ENCODE peak calls at places on chromosomes 13 and 19, in four cellular contexts. One of them, this sample, is unnamed.

GRCh38 chr19:49272204-49272603 is 52.8 kb downstream of the SLC6A16 start:
- DNase-seq in breast epithelium: no peak
- DNase-seq in astrocyte of the spinal cord: peak; percentile 50
- DNase-seq in upper lobe of right lung: no peak
- DNase-seq in this sample: peak; percentile 40

GRCh38 chr19:58364127-58364526 is 1.6 kb upstream of the ZNF497 start:
- DNase-seq in breast epithelium: no peak
- DNase-seq in astrocyte of the spinal cord: no peak
- DNase-seq in upper lobe of right lung: no peak
- DNase-seq in this sample: no peak

GRCh38 chr13:36046672-36047071 is 84.5 kb downstream of the DCLK1 start:
- DNase-seq in breast epithelium: no peak
- DNase-seq in astrocyte of the spinal cord: no peak
- DNase-seq in upper lobe of right lung: no peak
- DNase-seq in this sample: no peak

GRCh38 chr13:107867701-107868661 is 347.4 kb downstream of the LIG4 start:
- DNase-seq in breast epithelium: no peak
- DNase-seq in astrocyte of the spinal cord: peak; percentile 52
- DNase-seq in upper lobe of right lung: peak; percentile 74
- DNase-seq in this sample: peak; percentile 36

GRCh38 chr19:49042177-49042576 is 1.5 kb upstream of the CGB5 start:
- DNase-seq in breast epithelium: no peak
- DNase-seq in astrocyte of the spinal cord: no peak
- DNase-seq in upper lobe of right lung: no peak
- DNase-seq in this sample: peak; percentile 47

GRCh38 chr13:75263741-75264407 is 218.1 kb downstream of the TBC1D4 start:
- DNase-seq in breast epithelium: no peak
- DNase-seq in astrocyte of the spinal cord: peak; percentile 72
- DNase-seq in upper lobe of right lung: no peak
- DNase-seq in this sample: no peak

GRCh38 chr19:40771101-40771539 is 4.2 kb upstream of the MIA start:
- DNase-seq in breast epithelium: no peak
- DNase-seq in astrocyte of the spinal cord: no peak
- DNase-seq in upper lobe of right lung: no peak
- DNase-seq in this sample: no peak

GRCh38 chr19:40143612-40144011 is 47.6 kb upstream of the MAP3K10 start:
- DNase-seq in breast epithelium: no peak
- DNase-seq in astrocyte of the spinal cord: no peak
- DNase-seq in upper lobe of right lung: no peak
- DNase-seq in this sample: no peak

GRCh38 chr19:13015361-13016231 is 20.3 kb downstream of the NFIX start:
- DNase-seq in breast epithelium: no peak
- DNase-seq in astrocyte of the spinal cord: no peak
- DNase-seq in upper lobe of right lung: no peak
- DNase-seq in this sample: no peak

GRCh38 chr19:27822336-27822735 is 1390.6 kb downstream of the UQCRFS1 start:
- DNase-seq in breast epithelium: no peak
- DNase-seq in astrocyte of the spinal cord: no peak
- DNase-seq in upper lobe of right lung: no peak
- DNase-seq in this sample: no peak

GRCh38 chr13:102846261-102847015 is 606 bp downstream of the ERCC5 start:
- DNase-seq in breast epithelium: no peak
- DNase-seq in astrocyte of the spinal cord: peak; percentile 39
- DNase-seq in upper lobe of right lung: peak; percentile 72
- DNase-seq in this sample: peak; percentile 39

GRCh38 chr19:40284501-40285352 is at the start of gene AKT2:
- DNase-seq in breast epithelium: no peak
- DNase-seq in astrocyte of the spinal cord: peak; percentile 82
- DNase-seq in upper lobe of right lung: no peak
- DNase-seq in this sample: peak; percentile 3

GRCh38 chr19:13020002-13020414 is 24.7 kb downstream of the NFIX start:
- DNase-seq in breast epithelium: no peak
- DNase-seq in astrocyte of the spinal cord: no peak
- DNase-seq in upper lobe of right lung: no peak
- DNase-seq in this sample: no peak

GRCh38 chr13:35475960-35476943 is at the start of gene MAB21L1:
- DNase-seq in breast epithelium: peak; percentile 49
- DNase-seq in astrocyte of the spinal cord: peak; percentile 62
- DNase-seq in upper lobe of right lung: no peak
- DNase-seq in this sample: peak; percentile 29

GRCh38 chr19:35882074-35882832 is 13.9 kb downstream of the APLP1 start:
- DNase-seq in breast epithelium: no peak
- DNase-seq in astrocyte of the spinal cord: peak; percentile 72
- DNase-seq in upper lobe of right lung: no peak
- DNase-seq in this sample: peak; percentile 76

GRCh38 chr19:35013047-35013819 is 13.1 kb downstream of the GRAMD1A start:
- DNase-seq in breast epithelium: peak; percentile 57
- DNase-seq in astrocyte of the spinal cord: peak; percentile 53
- DNase-seq in upper lobe of right lung: peak; percentile 89
- DNase-seq in this sample: peak; percentile 40

GRCh38 chr13:80923907-80924306 is 583.0 kb upstream of the SPRY2 start:
- DNase-seq in breast epithelium: no peak
- DNase-seq in astrocyte of the spinal cord: peak; percentile 2
- DNase-seq in upper lobe of right lung: no peak
- DNase-seq in this sample: no peak

GRCh38 chr13:99555149-99555548 is 53.9 kb downstream of the TM9SF2 start:
- DNase-seq in breast epithelium: no peak
- DNase-seq in astrocyte of the spinal cord: no peak
- DNase-seq in upper lobe of right lung: no peak
- DNase-seq in this sample: no peak

GRCh38 chr13:111115841-111116500 is 861 bp downstream of the ARHGEF7 start:
- DNase-seq in breast epithelium: no peak
- DNase-seq in astrocyte of the spinal cord: peak; percentile 71
- DNase-seq in upper lobe of right lung: no peak
- DNase-seq in this sample: peak; percentile 86

GRCh38 chr13:76222511-76222910 is 586.4 kb downstream of the LMO7 start:
- DNase-seq in breast epithelium: no peak
- DNase-seq in astrocyte of the spinal cord: peak; percentile 19
- DNase-seq in upper lobe of right lung: no peak
- DNase-seq in this sample: peak; percentile 27

GRCh38 chr13:71760226-71760591 is 106.8 kb downstream of the DACH1 start:
- DNase-seq in breast epithelium: no peak
- DNase-seq in astrocyte of the spinal cord: no peak
- DNase-seq in upper lobe of right lung: no peak
- DNase-seq in this sample: no peak

GRCh38 chr13:71751074-71751473 is 115.9 kb downstream of the DACH1 start:
- DNase-seq in breast epithelium: no peak
- DNase-seq in astrocyte of the spinal cord: no peak
- DNase-seq in upper lobe of right lung: no peak
- DNase-seq in this sample: no peak

GRCh38 chr13:71758823-71759222 is 108.2 kb downstream of the DACH1 start:
- DNase-seq in breast epithelium: no peak
- DNase-seq in astrocyte of the spinal cord: no peak
- DNase-seq in upper lobe of right lung: no peak
- DNase-seq in this sample: no peak

GRCh38 chr13:71759506-71760225 is 107.3 kb downstream of the DACH1 start:
- DNase-seq in breast epithelium: no peak
- DNase-seq in astrocyte of the spinal cord: peak; percentile 8
- DNase-seq in upper lobe of right lung: no peak
- DNase-seq in this sample: no peak

GRCh38 chr13:71754407-71754974 is 112.5 kb downstream of the DACH1 start:
- DNase-seq in breast epithelium: no peak
- DNase-seq in astrocyte of the spinal cord: no peak
- DNase-seq in upper lobe of right lung: no peak
- DNase-seq in this sample: no peak
- TF ChIP-seq CTCF in breast epithelium: no peak
- TF ChIP-seq CTCF in astrocyte of the spinal cord: no peak
- TF ChIP-seq CTCF in upper lobe of right lung: no peak
- TF ChIP-seq CTCF in this sample: no peak

DNA sequence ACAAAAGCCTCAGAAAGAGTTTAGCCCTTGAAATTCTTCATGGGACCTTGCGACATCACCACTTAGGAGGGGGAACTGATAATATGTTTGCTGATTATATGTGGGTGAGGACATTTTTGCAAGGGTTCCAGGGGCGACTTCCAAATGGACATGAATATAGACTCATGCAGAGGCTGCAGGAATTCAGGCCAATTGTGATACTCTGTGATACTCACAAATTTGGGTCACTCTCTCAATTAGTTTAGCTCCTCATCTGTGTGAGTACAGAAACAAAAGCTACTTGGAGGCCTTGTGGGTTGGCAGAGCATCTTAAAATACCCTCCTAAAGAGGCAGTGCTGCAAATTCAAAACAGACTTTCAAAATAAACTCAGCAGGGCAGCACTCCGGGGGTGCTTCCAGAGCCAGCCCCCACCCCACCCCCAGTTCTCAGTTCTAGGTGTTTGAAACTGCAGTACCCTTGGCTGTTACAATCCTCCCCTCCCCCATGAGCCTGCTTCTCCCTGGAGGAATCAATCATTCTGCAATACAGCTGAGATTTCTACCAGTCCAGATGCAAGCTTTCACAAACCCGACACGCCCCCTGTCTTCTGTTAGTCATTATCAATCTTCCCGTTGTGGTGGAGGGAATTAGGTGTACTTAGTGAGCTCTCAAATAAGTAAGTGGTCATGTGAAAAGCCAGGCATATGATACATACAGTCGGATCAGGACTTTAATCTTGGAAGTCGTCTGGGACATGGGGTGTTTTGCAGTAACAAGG is 96.9 kb upstream of the MBNL2 start:
- DNase-seq in breast epithelium: no peak
- DNase-seq in astrocyte of the spinal cord: peak; percentile 82
- DNase-seq in upper lobe of right lung: no peak
- DNase-seq in this sample: peak; percentile 77
- TF ChIP-seq CTCF in breast epithelium: no peak
- TF ChIP-seq CTCF in astrocyte of the spinal cord: peak; percentile 6
- TF ChIP-seq CTCF in upper lobe of right lung: no peak
- TF ChIP-seq CTCF in this sample: peak; percentile 16

DNA sequence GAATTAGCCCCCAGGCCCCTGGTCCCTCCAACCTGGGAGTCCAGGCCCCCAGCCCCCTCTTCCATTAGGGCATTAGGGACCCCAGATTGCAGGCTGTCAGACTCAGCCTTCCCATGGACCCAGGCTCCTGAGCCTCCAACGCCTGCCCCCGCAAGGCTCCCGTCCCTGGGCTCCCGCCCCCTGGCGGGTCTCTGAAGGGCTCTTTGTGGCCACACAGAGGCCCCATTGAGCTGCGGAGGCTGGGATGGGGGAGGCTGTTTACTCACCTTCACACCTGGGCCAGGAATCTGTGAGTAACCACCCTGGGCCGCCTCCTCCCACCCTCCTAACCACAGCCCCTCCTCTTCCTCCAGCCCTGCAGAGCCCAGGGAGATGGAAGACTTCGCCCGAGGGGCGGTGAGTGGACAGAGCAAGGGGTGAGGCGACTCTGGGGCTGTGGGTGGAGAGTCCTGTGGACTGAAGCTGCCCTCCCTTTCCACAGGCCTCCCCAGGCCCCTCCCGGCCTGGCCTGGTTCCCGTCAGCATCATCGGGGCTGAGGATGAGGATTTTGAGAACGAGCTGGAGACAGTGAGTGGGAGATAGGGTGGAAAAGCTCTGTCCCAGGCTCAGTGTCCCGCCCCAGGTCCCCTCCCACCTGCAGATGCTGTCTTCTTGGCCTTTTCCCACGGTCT is 4.9 kb downstream of the ARHGEF1 start:
- DNase-seq in breast epithelium: peak; percentile 63
- DNase-seq in astrocyte of the spinal cord: peak; percentile 59
- DNase-seq in upper lobe of right lung: peak; percentile 93
- DNase-seq in this sample: no peak
- TF ChIP-seq CTCF in breast epithelium: no peak
- TF ChIP-seq CTCF in astrocyte of the spinal cord: no peak
- TF ChIP-seq CTCF in upper lobe of right lung: peak; percentile 27
- TF ChIP-seq CTCF in this sample: peak; percentile 56

GRCh38 chr19:16325161-16325527 is 518 bp downstream of the KLF2 start:
- DNase-seq in breast epithelium: no peak
- DNase-seq in astrocyte of the spinal cord: no peak
- DNase-seq in upper lobe of right lung: peak; percentile 81
- DNase-seq in this sample: no peak
- TF ChIP-seq CTCF in breast epithelium: no peak
- TF ChIP-seq CTCF in astrocyte of the spinal cord: no peak
- TF ChIP-seq CTCF in upper lobe of right lung: peak; percentile 18
- TF ChIP-seq CTCF in this sample: peak; percentile 9

GRCh38 chr13:67071918-67072598 is 158.1 kb downstream of the PCDH9 start:
- DNase-seq in breast epithelium: no peak
- DNase-seq in astrocyte of the spinal cord: no peak
- DNase-seq in upper lobe of right lung: no peak
- DNase-seq in this sample: no peak

GRCh38 chr13:67076378-67076777 is 153.8 kb downstream of the PCDH9 start:
- DNase-seq in breast epithelium: no peak
- DNase-seq in astrocyte of the spinal cord: no peak
- DNase-seq in upper lobe of right lung: no peak
- DNase-seq in this sample: no peak

GRCh38 chr13:67078062-67078461 is 152.1 kb downstream of the PCDH9 start:
- DNase-seq in breast epithelium: no peak
- DNase-seq in astrocyte of the spinal cord: no peak
- DNase-seq in upper lobe of right lung: no peak
- DNase-seq in this sample: no peak

GRCh38 chr13:67077132-67077531 is 153.0 kb downstream of the PCDH9 start:
- DNase-seq in breast epithelium: no peak
- DNase-seq in astrocyte of the spinal cord: no peak
- DNase-seq in upper lobe of right lung: no peak
- DNase-seq in this sample: no peak

DNA sequence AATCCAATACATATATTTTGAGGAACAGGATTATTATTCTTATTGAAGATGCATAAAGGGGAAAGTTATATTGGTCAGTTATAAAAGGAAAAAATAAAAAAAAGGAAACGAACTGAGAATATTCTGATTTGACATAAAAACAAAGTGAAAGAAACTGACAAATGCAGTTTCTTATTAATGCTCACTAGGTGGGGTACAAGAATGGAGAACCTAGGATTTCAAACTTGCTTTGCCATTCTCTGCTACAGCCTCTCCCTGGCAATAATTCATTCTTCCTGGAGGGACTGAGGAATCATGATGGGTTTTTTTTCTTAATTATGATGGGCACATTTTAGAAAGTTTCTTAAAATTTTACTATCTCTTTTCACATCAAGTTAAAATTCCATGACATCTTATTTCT is 154.9 kb downstream of the PCDH9 start:
- DNase-seq in breast epithelium: no peak
- DNase-seq in astrocyte of the spinal cord: no peak
- DNase-seq in upper lobe of right lung: no peak
- DNase-seq in this sample: no peak
- TF ChIP-seq CTCF in breast epithelium: no peak
- TF ChIP-seq CTCF in astrocyte of the spinal cord: peak; percentile 7
- TF ChIP-seq CTCF in upper lobe of right lung: no peak
- TF ChIP-seq CTCF in this sample: peak; percentile 25

DNA sequence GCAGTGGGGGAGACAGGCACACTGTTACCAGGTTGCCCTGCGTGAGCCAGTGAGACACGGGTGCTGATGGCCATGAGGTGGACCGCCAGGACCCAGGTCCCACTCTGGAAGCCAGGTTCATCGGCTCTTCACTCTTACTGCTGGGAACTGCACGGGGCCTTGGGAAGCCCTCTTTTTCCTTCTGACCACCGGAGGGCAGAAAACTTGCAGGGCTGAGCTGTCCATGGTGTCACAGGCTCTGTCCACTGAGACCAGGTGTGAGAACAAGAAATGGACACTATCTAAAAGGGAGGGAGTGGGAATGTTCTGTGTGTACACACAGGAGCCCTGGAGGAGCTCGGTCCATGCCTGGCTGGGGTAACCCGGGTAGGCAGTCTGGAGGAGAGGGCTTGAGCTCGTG is 93.4 kb downstream of the UQCRFS1 start:
- DNase-seq in breast epithelium: no peak
- DNase-seq in astrocyte of the spinal cord: no peak
- DNase-seq in upper lobe of right lung: no peak
- DNase-seq in this sample: no peak
- TF ChIP-seq CTCF in breast epithelium: no peak
- TF ChIP-seq CTCF in astrocyte of the spinal cord: no peak
- TF ChIP-seq CTCF in upper lobe of right lung: peak; percentile 16
- TF ChIP-seq CTCF in this sample: no peak